ENCODE peak calls at places on chromosomes 5 and 9, in six cellular contexts. One of them, this sample, is unnamed.

GRCh38 chr9:88477300-88477751 is 57.7 kb upstream of the NXNL2 start:
- DNase-seq in PC-3: peak; percentile 90
- DNase-seq in HTR-8/SVneo: peak; percentile 47
- DNase-seq in lung: no peak
- DNase-seq in activated CD8-positive, alpha-beta memory T cell treated with anti-CD3 and anti-CD28 coated beads, Interleukin-2, amount 50 U/mL, for 48 hours: no peak
- DNase-seq in B cell: no peak
- DNase-seq in this sample: no peak

GRCh38 chr9:4491621-4491975 is 1.3 kb downstream of the SLC1A1 start:
- DNase-seq in activated CD8-positive, alpha-beta memory T cell treated with anti-CD3 and anti-CD28 coated beads, Interleukin-2, amount 50 U/mL, for 48 hours: no peak
- DNase-seq in HTR-8/SVneo: no peak
- DNase-seq in PC-3: peak; percentile 24
- DNase-seq in B cell: no peak
- DNase-seq in lung: peak; percentile 54
- DNase-seq in this sample: peak; percentile 26

GRCh38 chr5:12182988-12183387 is 278.7 kb upstream of the CTNND2 start:
- DNase-seq in PC-3: no peak
- DNase-seq in HTR-8/SVneo: no peak
- DNase-seq in lung: no peak
- DNase-seq in activated CD8-positive, alpha-beta memory T cell treated with anti-CD3 and anti-CD28 coated beads, Interleukin-2, amount 50 U/mL, for 48 hours: no peak
- DNase-seq in B cell: no peak
- DNase-seq in this sample: no peak

GRCh38 chr9:121636978-121637377 is 14.5 kb upstream of the DAB2IP start:
- DNase-seq in B cell: no peak
- DNase-seq in PC-3: no peak
- DNase-seq in activated CD8-positive, alpha-beta memory T cell treated with anti-CD3 and anti-CD28 coated beads, Interleukin-2, amount 50 U/mL, for 48 hours: no peak
- DNase-seq in HTR-8/SVneo: no peak
- DNase-seq in lung: no peak
- DNase-seq in this sample: no peak

GRCh38 chr5:130052752-130053151 is 148.5 kb downstream of the CHSY3 start:
- DNase-seq in HTR-8/SVneo: no peak
- DNase-seq in lung: no peak
- DNase-seq in B cell: no peak
- DNase-seq in PC-3: peak; percentile 50
- DNase-seq in activated CD8-positive, alpha-beta memory T cell treated with anti-CD3 and anti-CD28 coated beads, Interleukin-2, amount 50 U/mL, for 48 hours: no peak
- DNase-seq in this sample: no peak

GRCh38 chr5:100723229-100723628 is 179.9 kb downstream of the ST8SIA4 start:
- DNase-seq in lung: no peak
- DNase-seq in HTR-8/SVneo: no peak
- DNase-seq in PC-3: no peak
- DNase-seq in B cell: no peak
- DNase-seq in activated CD8-positive, alpha-beta memory T cell treated with anti-CD3 and anti-CD28 coated beads, Interleukin-2, amount 50 U/mL, for 48 hours: no peak
- DNase-seq in this sample: no peak

GRCh38 chr9:36765468-36766341 is 193.0 kb downstream of the MELK start:
- DNase-seq in HTR-8/SVneo: peak; percentile 40
- DNase-seq in B cell: peak; percentile 94
- DNase-seq in activated CD8-positive, alpha-beta memory T cell treated with anti-CD3 and anti-CD28 coated beads, Interleukin-2, amount 50 U/mL, for 48 hours: peak; percentile 92
- DNase-seq in PC-3: no peak
- DNase-seq in lung: peak; percentile 55
- DNase-seq in this sample: peak; percentile 31

GRCh38 chr9:3576358-3576757 is 50.6 kb upstream of the RFX3 start:
- DNase-seq in lung: no peak
- DNase-seq in HTR-8/SVneo: no peak
- DNase-seq in PC-3: no peak
- DNase-seq in activated CD8-positive, alpha-beta memory T cell treated with anti-CD3 and anti-CD28 coated beads, Interleukin-2, amount 50 U/mL, for 48 hours: no peak
- DNase-seq in B cell: no peak
- DNase-seq in this sample: no peak

GRCh38 chr5:127650649-127651048 is 1.8 kb downstream of the CTXN3 start:
- DNase-seq in HTR-8/SVneo: no peak
- DNase-seq in lung: no peak
- DNase-seq in PC-3: no peak
- DNase-seq in B cell: no peak
- DNase-seq in activated CD8-positive, alpha-beta memory T cell treated with anti-CD3 and anti-CD28 coated beads, Interleukin-2, amount 50 U/mL, for 48 hours: no peak
- DNase-seq in this sample: no peak

GRCh38 chr9:114484854-114485443 is 20.3 kb downstream of the WHRN start:
- DNase-seq in lung: no peak
- DNase-seq in activated CD8-positive, alpha-beta memory T cell treated with anti-CD3 and anti-CD28 coated beads, Interleukin-2, amount 50 U/mL, for 48 hours: no peak
- DNase-seq in PC-3: peak; percentile 57
- DNase-seq in HTR-8/SVneo: peak; percentile 37
- DNase-seq in B cell: no peak
- DNase-seq in this sample: no peak

GRCh38 chr5:105885266-105885665 is 1785.5 kb downstream of the EFNA5 start:
- DNase-seq in activated CD8-positive, alpha-beta memory T cell treated with anti-CD3 and anti-CD28 coated beads, Interleukin-2, amount 50 U/mL, for 48 hours: no peak
- DNase-seq in HTR-8/SVneo: no peak
- DNase-seq in B cell: no peak
- DNase-seq in lung: no peak
- DNase-seq in PC-3: peak; percentile 38
- DNase-seq in this sample: no peak

GRCh38 chr5:68225188-68225910 is 9.8 kb downstream of the PIK3R1 start:
- DNase-seq in activated CD8-positive, alpha-beta memory T cell treated with anti-CD3 and anti-CD28 coated beads, Interleukin-2, amount 50 U/mL, for 48 hours: no peak
- DNase-seq in HTR-8/SVneo: no peak
- DNase-seq in PC-3: no peak
- DNase-seq in lung: peak; percentile 79
- DNase-seq in B cell: no peak
- DNase-seq in this sample: peak; percentile 38

GRCh38 chr9:38067611-38067891 is 1.5 kb downstream of the SHB start:
- DNase-seq in lung: no peak
- DNase-seq in B cell: no peak
- DNase-seq in PC-3: no peak
- DNase-seq in HTR-8/SVneo: no peak
- DNase-seq in activated CD8-positive, alpha-beta memory T cell treated with anti-CD3 and anti-CD28 coated beads, Interleukin-2, amount 50 U/mL, for 48 hours: peak; percentile 58
- DNase-seq in this sample: peak; percentile 20

GRCh38 chr9:26133537-26133936 is 455.3 kb upstream of the TUSC1 start:
- DNase-seq in activated CD8-positive, alpha-beta memory T cell treated with anti-CD3 and anti-CD28 coated beads, Interleukin-2, amount 50 U/mL, for 48 hours: no peak
- DNase-seq in PC-3: no peak
- DNase-seq in B cell: no peak
- DNase-seq in HTR-8/SVneo: no peak
- DNase-seq in lung: no peak
- DNase-seq in this sample: no peak

GRCh38 chr9:131769361-131769760 is 29.5 kb upstream of the RAPGEF1 start:
- DNase-seq in HTR-8/SVneo: no peak
- DNase-seq in lung: no peak
- DNase-seq in activated CD8-positive, alpha-beta memory T cell treated with anti-CD3 and anti-CD28 coated beads, Interleukin-2, amount 50 U/mL, for 48 hours: no peak
- DNase-seq in B cell: no peak
- DNase-seq in PC-3: peak; percentile 56
- DNase-seq in this sample: no peak

GRCh38 chr5:141208478-141208877 is at the start of gene PCDHB12:
- DNase-seq in HTR-8/SVneo: peak; percentile 34
- DNase-seq in activated CD8-positive, alpha-beta memory T cell treated with anti-CD3 and anti-CD28 coated beads, Interleukin-2, amount 50 U/mL, for 48 hours: no peak
- DNase-seq in lung: no peak
- DNase-seq in B cell: no peak
- DNase-seq in PC-3: peak; percentile 20
- DNase-seq in this sample: no peak